ENCODE peak calls at places on chromosomes 13 and 19, in four cellular contexts. O is HEK293T, F is GM18507, M is stromal cell of bone marrow. J is an unnamed sample.
A peak's percentile ranks its signal among the peaks of the same experiment; 100 is the strongest.

GRCh38 chr19:35409191-35409590 is 38.3 kb downstream of the GPR42 start:
- DNase-seq in O (no peak), F (no peak), M (no peak), J (no peak)

GRCh38 chr13:23384111-23384510 is 49.4 kb downstream of the SACS start:
- DNase-seq in O (no peak), F (peak; percentile 25), M (no peak), J (no peak)

GRCh38 chr13:59674616-59675015 is 489.1 kb downstream of the DIAPH3 start:
- DNase-seq in O (no peak), F (no peak), M (no peak), J (no peak)

GRCh38 chr13:74062933-74063332 is 71.3 kb downstream of the KLF12 start:
- DNase-seq in O (no peak), F (peak; percentile 8), M (peak; percentile 59), J (no peak)

GRCh38 chr19:33392341-33393285 is 19.1 kb downstream of the CEBPG start:
- DNase-seq in O (no peak), F (no peak), M (no peak), J (peak; percentile 62)

GRCh38 chr13:45092668-45093067 is 27.6 kb upstream of the GTF2F2 start:
- DNase-seq in O (no peak), F (no peak), M (no peak), J (no peak)

GRCh38 chr13:110015253-110015652 is 228.9 kb upstream of the IRS2 start:
- DNase-seq in O (no peak), F (no peak), M (peak; percentile 15), J (no peak)

GRCh38 chr19:18089726-18090125 is 3.0 kb upstream of the IL12RB1 start:
- DNase-seq in O (no peak), F (no peak), M (no peak), J (no peak)

GRCh38 chr13:99926014-99926731 is 45.4 kb downstream of the ZIC5 start:
- DNase-seq in O (peak; percentile 47), F (no peak), M (peak; percentile 16), J (no peak)

GRCh38 chr19:7970716-7971448 is 27.4 kb upstream of the TIMM44 start:
- DNase-seq in O (peak; percentile 77), F (no peak), M (peak; percentile 10), J (no peak)

GRCh38 chr13:50171585-50172282 is 156.5 kb downstream of the KCNRG start:
- DNase-seq in O (no peak), F (no peak), M (no peak), J (no peak)

GRCh38 chr19:41025871-41026270 is 34.8 kb downstream of the CYP2B6 start:
- DNase-seq in O (no peak), F (no peak), M (no peak), J (no peak)

GRCh38 chr19:48419158-48419920 is 25.9 kb downstream of the GRIN2D start:
- DNase-seq in O (peak; percentile 77), F (peak; percentile 76), M (no peak), J (peak; percentile 70)

GRCh38 chr19:19475845-19476828 is 39.2 kb downstream of the TSSK6 start:
- DNase-seq in O (peak; percentile 31), F (no peak), M (no peak), J (no peak)

GRCh38 chr19:24127601-24128000 is 40.6 kb downstream of the ZNF254 start:
- DNase-seq in O (no peak), F (no peak), M (no peak), J (no peak)

GRCh38 chr13:48110132-48110868 is 15.4 kb upstream of the MED4 start:
- DNase-seq in O (no peak), F (no peak), M (no peak), J (no peak)

GRCh38 chr19:5321851-5322681 is 18.5 kb downstream of the PTPRS start:
- DNase-seq in O (no peak), F (peak; percentile 71), M (no peak), J (no peak)

GRCh38 chr13:38824342-38824741 is 137.5 kb downstream of the FREM2 start:
- DNase-seq in O (no peak), F (no peak), M (no peak), J (no peak)

GRCh38 chr19:58519087-58519354 is 589 bp downstream of the ZBTB45 start:
- DNase-seq in O (peak; percentile 69), F (no peak), M (peak; percentile 54), J (peak; percentile 76)

GRCh38 chr19:15244106-15244803 is 12.0 kb upstream of the EPHX3 start:
- DNase-seq in O (no peak), F (no peak), M (no peak), J (no peak)

GRCh38 chr13:112770504-112770903 is 80.7 kb downstream of the ATP11A start:
- DNase-seq in O (no peak), F (no peak), M (no peak), J (no peak)

GRCh38 chr13:114049026-114049425 is 75.2 kb upstream of the C13orf46 start:
- DNase-seq in O (no peak), F (peak; percentile 37), M (no peak), J (no peak)

GRCh38 chr13:44906758-44907157 is 82.5 kb downstream of the NUFIP1 start:
- DNase-seq in O (no peak), F (no peak), M (peak; percentile 83), J (no peak)

GRCh38 chr19:55208880-55209429 is 346 bp downstream of the PTPRH start:
- DNase-seq in O (no peak), F (no peak), M (no peak), J (no peak)

GRCh38 chr13:21996049-21996448 is 325.2 kb downstream of the FGF9 start:
- DNase-seq in O (no peak), F (no peak), M (no peak), J (no peak)

GRCh38 chr13:93361703-93362102 is 135.1 kb downstream of the GPC6 start:
- DNase-seq in O (no peak), F (no peak), M (no peak), J (no peak)

GRCh38 chr19:36209372-36209771 is 5.1 kb downstream of the ZNF565 start:
- DNase-seq in O (no peak), F (no peak), M (no peak), J (no peak)

GRCh38 chr19:46495789-46496099 is at the start of gene PNMA8B:
- DNase-seq in O (no peak), F (no peak), M (no peak), J (peak; percentile 80)

GRCh38 chr13:46124967-46125933 is 20.4 kb upstream of the CPB2 start:
- DNase-seq in O (no peak), F (no peak), M (no peak), J (no peak)

GRCh38 chr13:96090240-96091101 is 564 bp downstream of the HS6ST3 start:
- DNase-seq in O (peak; percentile 49), F (no peak), M (no peak), J (no peak)

GRCh38 chr13:94764576-94765321 is 52.4 kb upstream of the SOX21 start:
- DNase-seq in O (no peak), F (no peak), M (peak; percentile 3), J (no peak)

GRCh38 chr13:48784906-48785555 is 131.3 kb downstream of the CYSLTR2 start:
- DNase-seq in O (no peak), F (no peak), M (no peak), J (no peak)

GRCh38 chr19:867855-868457 is 8.5 kb downstream of the CFD start:
- DNase-seq in O (no peak), F (no peak), M (no peak), J (no peak)

GRCh38 chr13:33303885-33304284 is 18.3 kb upstream of the STARD13 start:
- DNase-seq in O (no peak), F (no peak), M (no peak), J (no peak)

GRCh38 chr13:109274188-109274821 is 512.1 kb downstream of the IRS2 start:
- DNase-seq in O (no peak), F (no peak), M (no peak), J (no peak)